ENCODE peak calls at places on chromosomes 3 and 15, in seven cellular contexts. O, T, I, Q, X, P and F are unnamed samples.

GRCh38 chr3:139455855-139456254 is 20.5 kb downstream of the RBP2 start:
- DNase-seq in O (no peak), T (no peak), I (no peak), Q (no peak), X (peak; percentile 70), P (no peak), F (no peak)

GRCh38 chr3:150072576-150072975 is 101.9 kb upstream of the PFN2 start:
- DNase-seq in O (no peak), T (no peak), I (no peak), Q (no peak), X (no peak), P (no peak), F (no peak)

GRCh38 chr3:106635271-106635670 is 742.0 kb upstream of the CCDC54 start:
- DNase-seq in O (no peak), T (no peak), I (no peak), Q (no peak), X (no peak), P (peak; percentile 54), F (no peak)

GRCh38 chr3:38147434-38147833 is 9.0 kb downstream of the MYD88 start:
- DNase-seq in O (no peak), T (no peak), I (no peak), Q (no peak), X (no peak), P (no peak), F (no peak)

GRCh38 chr3:101383656-101384055 is 63.3 kb upstream of the IMPG2 start:
- DNase-seq in O (no peak), T (no peak), I (no peak), Q (no peak), X (no peak), P (no peak), F (no peak)

GRCh38 chr3:63192248-63192647 is 85.9 kb upstream of the SYNPR start:
- DNase-seq in O (no peak), T (no peak), I (no peak), Q (no peak), X (no peak), P (no peak), F (no peak)

GRCh38 chr3:122984007-122984406 is 43.6 kb downstream of the SEMA5B start:
- DNase-seq in O (no peak), T (no peak), I (no peak), Q (no peak), X (peak; percentile 68), P (no peak), F (no peak)

GRCh38 chr3:187841552-187841951 is 96.3 kb upstream of the BCL6 start:
- DNase-seq in O (no peak), T (no peak), I (no peak), Q (no peak), X (no peak), P (no peak), F (no peak)

GRCh38 chr3:180184806-180185205 is 148.1 kb upstream of the PEX5L start:
- DNase-seq in O (no peak), T (no peak), I (no peak), Q (no peak), X (no peak), P (no peak), F (no peak)

GRCh38 chr3:148642214-148642613 is 55.5 kb upstream of the AGTR1 start:
- DNase-seq in O (no peak), T (no peak), I (no peak), Q (no peak), X (no peak), P (no peak), F (no peak)

GRCh38 chr15:99511529-99511864 is 54.3 kb upstream of the MEF2A start:
- DNase-seq in O (no peak), T (no peak), I (no peak), Q (no peak), X (no peak), P (no peak), F (no peak)

GRCh38 chr15:55170361-55170760 is 26.4 kb downstream of the RSL24D1 start:
- DNase-seq in O (no peak), T (no peak), I (no peak), Q (no peak), X (no peak), P (no peak), F (no peak)

GRCh38 chr3:194136519-194137313 is 768 bp downstream of the HES1 start:
- DNase-seq in O (peak; percentile 19), T (peak; percentile 57), I (peak; percentile 63), Q (no peak), X (peak; percentile 74), P (no peak), F (no peak)

GRCh38 chr3:146161725-146162047 is 702 bp upstream of the PLOD2 start:
- DNase-seq in O (no peak), T (peak; percentile 30), I (peak; percentile 33), Q (no peak), X (peak; percentile 34), P (no peak), F (no peak)

GRCh38 chr3:41598804-41599481 is 363.0 kb downstream of the ULK4 start:
- DNase-seq in O (no peak), T (no peak), I (no peak), Q (no peak), X (no peak), P (no peak), F (no peak)

GRCh38 chr3:39181408-39182335 is 10.7 kb downstream of the XIRP1 start:
- DNase-seq in O (no peak), T (no peak), I (no peak), Q (no peak), X (no peak), P (no peak), F (no peak)

GRCh38 chr3:180420804-180421203 is 181.2 kb upstream of the TTC14 start:
- DNase-seq in O (no peak), T (no peak), I (no peak), Q (no peak), X (no peak), P (no peak), F (no peak)

GRCh38 chr15:64232400-64232799 is 69.6 kb upstream of the PPIB start:
- DNase-seq in O (no peak), T (no peak), I (no peak), Q (no peak), X (no peak), P (no peak), F (no peak)

DNA sequence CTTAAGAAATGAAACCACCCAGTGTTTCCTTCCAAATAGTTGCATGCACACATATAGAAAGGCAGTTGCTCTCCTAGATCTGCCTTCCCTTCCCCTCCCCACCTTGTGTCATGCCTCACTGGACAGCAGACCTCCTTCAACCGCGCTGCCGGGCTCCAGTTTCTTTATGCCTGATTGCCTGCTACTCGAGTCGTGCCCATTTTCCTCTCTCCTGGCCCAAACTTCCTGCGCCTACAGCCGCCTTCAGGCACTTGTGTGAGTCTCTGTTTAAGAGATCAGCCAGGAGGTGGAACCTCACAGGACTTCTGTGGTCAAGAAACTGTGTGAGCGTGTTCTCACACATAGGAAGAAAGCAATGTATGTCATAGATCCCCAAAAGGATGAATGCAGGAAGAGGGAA is 8.8 kb upstream of the FAM107A start:
- DNase-seq in O (no peak), T (no peak), I (no peak), Q (no peak), X (no peak), P (no peak), F (no peak)
- H3K27ac ChIP-seq in O (no peak overlapping the region), T (no peak overlapping the region), I (peak overlapping the region; percentile 91), Q (no peak overlapping the region), X (no peak overlapping the region), P (no peak overlapping the region), F (no peak overlapping the region)

GRCh38 chr3:66495633-66496032 is 5.2 kb downstream of the LRIG1 start:
- DNase-seq in O (no peak), T (no peak), I (no peak), Q (no peak), X (peak; percentile 86), P (no peak), F (no peak)

GRCh38 chr3:66490984-66491383 is 9.8 kb downstream of the LRIG1 start:
- DNase-seq in O (no peak), T (no peak), I (no peak), Q (no peak), X (peak; percentile 48), P (no peak), F (no peak)

GRCh38 chr3:66492672-66493071 is 8.2 kb downstream of the LRIG1 start:
- DNase-seq in O (no peak), T (peak; percentile 51), I (no peak), Q (no peak), X (no peak), P (no peak), F (no peak)

GRCh38 chr3:66494964-66495581 is 5.7 kb downstream of the LRIG1 start:
- DNase-seq in O (no peak), T (no peak), I (no peak), Q (no peak), X (no peak), P (no peak), F (no peak)

DNA sequence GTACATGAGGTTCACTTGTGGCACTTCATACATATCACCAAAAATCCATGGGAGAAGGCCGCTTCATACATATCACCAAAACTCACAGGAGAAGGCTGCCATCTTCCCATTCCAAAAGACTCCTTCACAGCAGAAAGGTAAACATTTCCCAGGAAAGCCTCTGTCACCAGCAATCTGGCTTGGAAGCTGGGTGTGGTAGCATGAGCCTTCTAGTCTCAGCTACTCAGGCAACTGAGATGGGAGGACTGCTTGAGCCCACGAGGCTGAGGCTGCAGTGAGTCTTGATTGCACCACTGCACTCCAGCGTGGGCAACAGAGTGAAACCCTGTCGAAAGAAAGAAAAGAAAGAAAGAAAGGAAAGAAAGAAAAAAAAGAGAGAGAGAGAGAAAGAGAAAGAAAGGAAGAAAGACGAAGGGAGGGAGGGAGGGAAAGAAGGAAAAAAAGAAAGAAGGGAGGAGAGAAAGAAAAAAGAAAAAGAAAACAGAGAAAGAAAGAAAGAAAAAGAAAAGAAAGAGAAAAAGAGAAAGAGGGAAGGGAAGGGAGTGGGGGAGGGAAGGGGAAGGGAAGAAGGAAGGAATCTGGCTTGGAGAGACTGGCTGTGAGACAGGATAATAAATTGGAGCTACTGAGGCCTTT is 7.2 kb downstream of the LRIG1 start:
- DNase-seq in O (no peak), T (no peak), I (no peak), Q (no peak), X (no peak), P (no peak), F (no peak)
- H3K27ac ChIP-seq in O (no peak overlapping the region), T (peak overlapping the region; percentile 26), I (peak overlapping the region; percentile 96), Q (no peak overlapping the region), X (no peak overlapping the region), P (no peak overlapping the region), F (no peak overlapping the region)

DNA sequence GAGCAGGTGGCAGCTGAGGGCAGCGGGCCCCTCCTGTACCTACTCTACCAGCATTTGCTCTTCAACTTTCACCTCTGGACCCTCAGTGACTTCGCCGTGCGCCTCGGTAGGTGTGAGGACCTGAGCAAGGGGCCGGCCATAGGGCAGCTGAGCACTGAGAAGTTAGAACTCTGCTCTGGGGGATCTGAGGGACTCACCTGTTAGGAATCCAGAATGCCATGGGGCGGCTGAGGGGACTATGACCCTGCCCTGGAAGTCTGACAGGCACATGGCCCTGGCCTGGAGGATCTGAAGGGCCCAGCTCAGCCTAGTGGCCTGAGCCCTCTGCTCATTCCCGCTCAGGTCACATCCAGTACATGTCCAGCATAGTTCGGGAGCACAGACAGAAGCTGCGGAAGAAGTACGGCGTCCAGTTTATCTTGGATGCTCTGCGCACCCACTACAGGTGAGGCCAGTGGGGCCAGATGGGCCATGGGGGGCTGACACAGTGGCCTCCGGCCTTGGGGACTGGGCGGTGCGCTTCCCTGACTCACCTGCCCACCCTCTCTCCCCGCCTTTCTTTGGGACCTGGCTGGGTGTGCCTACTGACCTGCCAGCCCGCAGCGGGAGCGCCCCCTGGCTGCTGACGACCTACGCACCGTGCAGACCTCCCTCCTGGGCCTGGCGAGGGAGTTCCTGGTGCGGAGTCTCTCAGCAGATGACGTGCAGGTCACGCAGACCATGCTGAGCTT is 18.8 kb downstream of the NBEAL2 start:
- DNase-seq in O (peak; percentile 75), T (peak; percentile 78), I (peak; percentile 77), Q (peak; percentile 54), X (peak; percentile 93), P (no peak), F (no peak)
- H3K27ac ChIP-seq in O (no peak overlapping the region), T (no peak overlapping the region), I (no peak overlapping the region), Q (no peak overlapping the region), X (no peak overlapping the region), P (no peak overlapping the region), F (no peak overlapping the region)

GRCh38 chr3:113212845-113213375 is 1.6 kb downstream of the BOC start:
- DNase-seq in O (no peak), T (no peak), I (no peak), Q (no peak), X (no peak), P (no peak), F (no peak)
- H3K27ac ChIP-seq in O (no peak overlapping the region), T (no peak overlapping the region), I (peak overlapping the region; percentile 89), Q (no peak overlapping the region), X (no peak overlapping the region), P (peak overlapping the region; percentile 53), F (no peak overlapping the region)